ENCODE peak calls at places on chromosomes 4 and X, in seven cellular contexts. F is HTR-8/SVneo; C is SW480; D is naive thymus-derived CD8-positive, alpha-beta T cell; P is AG08395; V is GM03348; O is activated CD8-positive, alpha-beta memory T cell treated with anti-CD3 and anti-CD28 coated beads, Interleukin-2, amount 50 U/mL, for 4 hours. Q is an unnamed sample.

GRCh38 chr4:3107271-3108185 is 33.0 kb downstream of the HTT start:
- DNase-seq in O (no peak), D (no peak), P (peak; percentile 63), F (no peak), C (no peak), V (peak; percentile 38), Q (no peak)

GRCh38 chr4:56986192-56986591 is 7.5 kb downstream of the POLR2B start:
- DNase-seq in P (no peak), D (no peak), F (no peak), O (no peak), C (no peak), V (no peak), Q (no peak)

GRCh38 chr4:184811484-184812180 is 14.1 kb downstream of the ACSL1 start:
- DNase-seq in F (no peak), O (no peak), P (no peak), V (no peak), C (no peak), D (no peak), Q (no peak)

GRCh38 chr4:845836-846251 is 19.9 kb upstream of the CPLX1 start:
- DNase-seq in V (peak; percentile 77), F (no peak), C (no peak), O (no peak), P (peak; percentile 65), D (no peak), Q (no peak)

GRCh38 chr4:171719691-171720090 is 93.5 kb upstream of the GALNTL6 start:
- DNase-seq in C (no peak), V (no peak), P (no peak), F (no peak), O (no peak), D (no peak), Q (no peak)

GRCh38 chrX:154718607-154719006 is 32.3 kb downstream of the GAB3 start:
- DNase-seq in V (no peak), P (no peak), F (no peak), C (no peak), D (no peak), O (no peak), Q (no peak)

GRCh38 chrX:129230850-129231512 is 292.3 kb downstream of the SMARCA1 start:
- DNase-seq in D (no peak), C (no peak), F (no peak), P (no peak), V (no peak), O (no peak), Q (no peak)

GRCh38 chr4:74838746-74839370 is 44.5 kb upstream of the BTC start:
- DNase-seq in F (no peak), D (no peak), O (no peak), P (no peak), V (peak; percentile 14), C (no peak), Q (no peak)

GRCh38 chrX:139642241-139642927 is 65.6 kb downstream of the MCF2 start:
- DNase-seq in C (peak; percentile 6), O (no peak), P (no peak), F (no peak), V (peak; percentile 2), D (no peak), Q (no peak)

GRCh38 chr4:149999485-150000074 is 78.7 kb upstream of the DCLK2 start:
- DNase-seq in O (no peak), P (peak; percentile 74), D (no peak), C (peak; percentile 47), F (no peak), V (peak; percentile 69), Q (no peak)